ENCODE peak calls at places on chromosomes 6 and 20, in ten cellular contexts. L is breast epithelium, B is uterus, W is IMR-90, Z is upper lobe of right lung, J is spleen, R is keratinocyte, M is ascending aorta, X is left ventricle myocardium inferior, Y is fibroblast of lung. K is an unnamed sample.

GRCh38 chr20:58450259-58450658 is 61.2 kb downstream of the VAPB start:
- DNase-seq in L (no peak), B (no peak), W (peak; percentile 42), Z (no peak), J (no peak), R (no peak), M (no peak), X (no peak), Y (no peak), K (no peak)

GRCh38 chr6:141229296-141229695 is 903.4 kb upstream of the GJE1 start:
- DNase-seq in L (no peak), B (no peak), W (no peak), Z (no peak), J (no peak), R (no peak), M (no peak), X (no peak), Y (peak; percentile 12), K (no peak)

GRCh38 chr6:151330130-151330715 is 61.1 kb downstream of the ZBTB2 start:
- DNase-seq in L (no peak), B (no peak), W (peak; percentile 88), Z (no peak), J (no peak), R (no peak), M (no peak), X (no peak), Y (peak; percentile 91), K (no peak)

GRCh38 chr20:13220857-13221297 is at the start of gene ISM1:
- DNase-seq in L (no peak), B (no peak), W (no peak), Z (peak; percentile 66), J (peak; percentile 69), R (no peak), M (peak; percentile 66), X (no peak), Y (no peak), K (no peak)

GRCh38 chr6:87794922-87795885 is 93.2 kb upstream of the AKIRIN2 start:
- DNase-seq in L (no peak), B (no peak), W (no peak), Z (no peak), J (no peak), R (peak; percentile 28), M (no peak), X (no peak), Y (no peak), K (no peak)

GRCh38 chr6:26104457-26105108 is 17.4 kb downstream of the HFE start:
- DNase-seq in L (no peak), B (peak; percentile 31), W (no peak), Z (no peak), J (peak; percentile 79), R (no peak), M (no peak), X (no peak), Y (no peak), K (no peak)

GRCh38 chr6:54681987-54682386 is 164.6 kb upstream of the FAM83B start:
- DNase-seq in L (no peak), B (no peak), W (peak; percentile 84), Z (no peak), J (no peak), R (no peak), M (no peak), X (no peak), Y (peak; percentile 84), K (no peak)

GRCh38 chr6:32622545-32623401 is 14.4 kb upstream of the HLA-DQA1 start:
- DNase-seq in L (no peak), B (no peak), W (peak; percentile 28), Z (no peak), J (peak; percentile 81), R (no peak), M (no peak), X (no peak), Y (no peak), K (no peak)

GRCh38 chr20:32285621-32286334 is 8.3 kb downstream of the KIF3B start:
- DNase-seq in L (no peak), B (no peak), W (peak; percentile 10), Z (no peak), J (no peak), R (no peak), M (no peak), X (no peak), Y (peak; percentile 57), K (no peak)

GRCh38 chr6:108952776-108953486 is 104.7 kb downstream of the ARMC2 start:
- DNase-seq in L (no peak), B (no peak), W (no peak), Z (no peak), J (no peak), R (no peak), M (no peak), X (no peak), Y (no peak), K (peak; percentile 73)

GRCh38 chr20:8043687-8044278 is 24.2 kb upstream of the TMX4 start:
- DNase-seq in L (no peak), B (no peak), W (peak; percentile 68), Z (no peak), J (no peak), R (peak; percentile 1), M (no peak), X (no peak), Y (peak; percentile 73), K (no peak)
- TF ChIP-seq CTCF in L (peak; percentile 66), B (peak; percentile 80), W (peak; percentile 71), Z (peak; percentile 77), J (peak; percentile 65), R (peak; percentile 47), M (peak; percentile 69), X (peak; percentile 78), Y (peak; percentile 62), K (peak; percentile 60)

DNA sequence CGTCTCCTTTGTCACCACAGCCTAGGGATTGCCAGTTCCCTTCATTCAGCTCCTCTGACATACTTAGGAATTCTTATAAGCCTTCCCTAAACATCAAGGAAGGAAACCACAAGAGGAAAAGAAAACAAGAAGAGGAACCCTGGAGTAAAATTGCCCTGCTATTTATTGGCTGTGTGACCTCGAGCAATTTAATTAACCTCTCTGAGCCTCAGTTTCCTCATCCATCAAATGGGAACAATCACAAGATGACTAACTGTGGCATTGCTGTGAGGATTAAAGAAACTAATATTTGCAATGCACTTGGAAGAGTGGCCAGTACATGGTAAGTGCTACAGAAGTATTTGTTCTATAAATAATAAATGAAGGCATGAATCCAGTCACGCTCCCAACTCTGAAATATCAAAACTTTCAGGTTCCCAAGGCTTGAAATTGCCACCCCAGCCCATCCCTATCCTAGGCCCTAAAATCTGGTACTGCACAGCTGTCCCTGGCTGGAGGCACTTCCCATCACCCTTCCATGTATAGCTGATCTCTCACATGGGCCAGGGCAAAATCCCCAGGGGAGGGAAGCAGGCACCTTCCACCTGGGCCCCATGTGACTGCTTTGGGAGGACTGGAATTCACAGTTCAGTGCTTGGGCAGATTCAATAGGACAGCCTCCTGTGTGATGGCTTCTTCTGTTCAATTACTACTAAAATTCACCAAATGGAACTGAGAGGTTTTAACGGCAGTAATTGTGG is 77.9 kb upstream of the MAFB start:
- DNase-seq in L (no peak), B (no peak), W (no peak), Z (no peak), J (no peak), R (no peak), M (no peak), X (no peak), Y (no peak), K (no peak)
- H3K27ac ChIP-seq in L (no peak overlapping the region), B (no peak overlapping the region), W (no peak overlapping the region), Z (no peak overlapping the region), J (no peak overlapping the region), R (no peak overlapping the region), M (no peak overlapping the region), X (no peak overlapping the region), Y (no peak overlapping the region), K (no peak overlapping the region)

GRCh38 chr20:25055711-25056492 is 2.0 kb downstream of the ACSS1 start:
- DNase-seq in L (peak; percentile 17), B (peak; percentile 13), W (peak; percentile 4), Z (no peak), J (peak; percentile 70), R (no peak), M (peak; percentile 46), X (no peak), Y (no peak), K (peak; percentile 63)

GRCh38 chr20:25058051-25058796 is at the start of gene ACSS1:
- DNase-seq in L (peak; percentile 57), B (peak; percentile 72), W (peak; percentile 31), Z (peak; percentile 89), J (peak; percentile 96), R (no peak), M (peak; percentile 82), X (peak; percentile 82), Y (peak; percentile 35), K (peak; percentile 88)

GRCh38 chr20:25058797-25059486 is 1.0 kb upstream of the ACSS1 start:
- DNase-seq in L (peak; percentile 52), B (peak; percentile 65), W (peak; percentile 3), Z (peak; percentile 76), J (peak; percentile 77), R (no peak), M (peak; percentile 63), X (peak; percentile 56), Y (no peak), K (peak; percentile 81)

GRCh38 chr20:25056601-25057233 is 1.2 kb downstream of the ACSS1 start:
- DNase-seq in L (no peak), B (peak; percentile 32), W (no peak), Z (no peak), J (peak; percentile 94), R (no peak), M (no peak), X (peak; percentile 54), Y (no peak), K (peak; percentile 71)

DNA sequence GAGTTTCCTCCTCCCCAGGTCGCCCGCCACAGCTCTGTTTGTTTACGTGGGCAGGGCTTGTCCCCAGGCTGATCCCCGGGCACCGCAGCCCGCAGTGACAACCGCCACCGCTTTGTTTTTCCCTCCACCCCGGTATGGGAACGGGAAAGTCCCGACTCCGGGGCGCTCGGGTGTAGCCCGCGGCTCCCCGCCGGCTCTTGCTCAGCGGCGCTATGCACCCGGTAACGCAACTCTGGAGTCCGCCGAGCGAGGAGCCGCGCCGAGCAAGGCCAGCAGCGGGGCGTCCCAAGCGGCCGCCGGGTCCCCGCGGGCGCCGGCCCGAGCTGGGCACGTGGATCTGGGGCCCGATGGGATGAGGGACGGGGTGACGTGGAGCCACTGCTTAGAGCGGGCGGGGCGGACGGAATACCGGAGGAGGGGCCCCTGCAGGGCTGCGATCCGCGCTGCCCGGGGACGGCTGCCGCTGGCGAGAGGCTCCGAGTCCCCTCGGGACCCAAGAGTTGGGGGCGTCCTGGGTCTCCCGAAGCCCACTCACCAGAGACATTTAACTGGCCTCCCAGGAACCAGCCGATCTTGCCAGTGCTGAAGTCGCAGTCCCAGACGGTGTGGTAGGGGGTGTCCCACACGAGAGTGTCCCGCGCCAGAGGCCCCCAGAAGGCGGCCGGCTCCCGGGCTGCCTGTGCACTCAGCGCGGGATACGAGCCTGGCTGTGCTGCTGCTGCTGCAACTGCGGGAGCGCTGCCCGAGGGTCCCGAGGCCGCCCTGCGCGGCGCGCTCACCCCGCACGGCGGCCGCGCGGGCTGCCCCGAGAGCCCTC is 497 bp downstream of the ACSS1 start:
- DNase-seq in L (peak; percentile 59), B (peak; percentile 65), W (peak; percentile 19), Z (peak; percentile 93), J (peak; percentile 94), R (no peak), M (peak; percentile 85), X (peak; percentile 83), Y (peak; percentile 26), K (peak; percentile 90)
- TF ChIP-seq CTCF in L (no peak), B (no peak), W (no peak), Z (no peak), J (no peak), R (no peak), M (no peak), X (peak; percentile 15), Y (no peak), K (no peak)

DNA sequence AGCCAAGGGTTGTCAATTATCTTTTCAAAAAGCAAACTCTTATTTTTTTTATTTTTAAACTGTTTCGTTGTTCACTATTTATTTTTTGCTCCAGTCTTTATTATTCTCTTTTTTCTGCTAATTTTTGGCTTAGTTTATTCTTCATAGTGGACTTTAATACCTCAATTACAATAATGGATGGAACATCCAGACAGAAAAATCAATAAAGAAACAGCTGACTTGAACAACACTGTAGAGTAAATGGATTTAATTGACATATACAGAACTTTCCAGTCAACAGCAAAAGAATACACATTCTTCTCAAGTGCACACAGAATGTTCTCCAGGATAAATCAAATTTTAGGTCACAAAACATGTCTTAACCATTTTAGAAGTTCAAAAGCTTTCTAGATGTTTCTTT is 111.5 kb downstream of the MEI4 start:
- DNase-seq in L (no peak), B (no peak), W (no peak), Z (no peak), J (no peak), R (no peak), M (no peak), X (no peak), Y (no peak), K (no peak)
- H3K27ac ChIP-seq in L (no peak overlapping the region), B (no peak overlapping the region), W (no peak overlapping the region), Z (no peak overlapping the region), J (no peak overlapping the region), R (no peak overlapping the region), M (no peak overlapping the region), X (no peak overlapping the region), Y (no peak overlapping the region), K (no peak overlapping the region)